ENCODE peak calls at places on chromosomes 4 and X, in eight cellular contexts. D, C, G, B, N, P, Z and U are unnamed samples.

GRCh38 chr4:179804440-179804839 is 2362.2 kb upstream of the AGA start:
- DNase-seq in B (no peak), N (no peak), Z (no peak), D (no peak), G (no peak), C (no peak), P (no peak), U (no peak)

GRCh38 chr4:8534129-8534528 is 46.1 kb upstream of the GPR78 start:
- DNase-seq in G (no peak), N (no peak), P (no peak), C (peak; percentile 90), B (no peak), D (peak; percentile 97), Z (no peak), U (peak; percentile 70)

GRCh38 chrX:150936556-150936955 is 38.1 kb upstream of the CD99L2 start:
- DNase-seq in Z (no peak), G (no peak), P (no peak), N (no peak), C (no peak), D (no peak), B (no peak), U (no peak)

GRCh38 chr4:173722075-173722474 is 192.0 kb upstream of the HAND2 start:
- DNase-seq in Z (no peak), N (no peak), P (no peak), C (no peak), G (no peak), D (no peak), B (no peak), U (no peak)

GRCh38 chr4:998096-998691 is 5.0 kb upstream of the SLC26A1 start:
- DNase-seq in P (no peak), D (no peak), C (no peak), N (no peak), G (no peak), B (no peak), Z (no peak), U (no peak)

GRCh38 chr4:39237179-39237578 is 54.9 kb downstream of the WDR19 start:
- DNase-seq in C (no peak), Z (no peak), D (no peak), N (no peak), G (no peak), B (no peak), P (no peak), U (no peak)

GRCh38 chrX:139112432-139112831 is 400.9 kb upstream of the FGF13 start:
- DNase-seq in N (no peak), C (no peak), D (no peak), P (no peak), G (no peak), B (no peak), Z (no peak), U (no peak)

GRCh38 chr4:1772869-1773538 is 20.1 kb upstream of the FGFR3 start:
- DNase-seq in N (no peak), G (no peak), Z (no peak), D (no peak), B (no peak), C (no peak), P (no peak), U (no peak)

GRCh38 chr4:80197132-80197573 is at the start of gene PRDM8:
- DNase-seq in B (no peak), C (no peak), D (no peak), P (no peak), Z (peak; percentile 81), G (no peak), N (no peak), U (no peak)

GRCh38 chrX:101904996-101905395 is 26.8 kb downstream of the ZMAT1 start:
- DNase-seq in G (no peak), Z (no peak), B (no peak), D (no peak), C (no peak), P (no peak), N (no peak), U (no peak)

GRCh38 chr4:171594293-171594692 is 218.9 kb upstream of the GALNTL6 start:
- DNase-seq in G (no peak), C (no peak), N (no peak), P (no peak), Z (no peak), D (no peak), B (no peak), U (no peak)
- TF ChIP-seq CTCF in G (no peak), C (no peak), N (no peak), P (no peak), Z (no peak), D (no peak), B (no peak), U (no peak)

DNA sequence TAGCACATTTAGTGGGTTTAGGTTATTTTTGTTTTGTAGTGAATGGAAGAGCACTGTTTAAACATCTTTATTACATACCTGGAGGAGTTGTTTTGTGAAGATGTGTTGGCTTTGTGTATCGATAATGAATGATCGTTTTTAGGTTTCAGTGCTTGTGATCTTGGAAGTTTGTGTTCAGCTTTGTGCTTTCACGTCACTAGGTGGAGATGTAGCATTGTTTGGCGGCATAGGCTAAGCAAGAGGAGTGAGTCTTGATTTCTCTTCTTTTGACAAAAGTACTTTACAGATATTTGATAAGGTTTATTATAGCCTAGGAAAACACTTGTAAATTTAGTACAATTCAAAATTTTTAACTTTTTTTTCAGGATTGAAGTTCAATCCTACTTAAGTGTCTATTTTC is 50.4 kb downstream of the PDK3 start:
- DNase-seq in B (no peak), Z (no peak), N (no peak), P (no peak), G (no peak), D (no peak), C (no peak), U (no peak)
- TF ChIP-seq CTCF in B (peak; percentile 61), Z (peak; percentile 33), N (peak; percentile 27), P (no peak), G (no peak), D (peak; percentile 4), C (no peak), U (no peak)

DNA sequence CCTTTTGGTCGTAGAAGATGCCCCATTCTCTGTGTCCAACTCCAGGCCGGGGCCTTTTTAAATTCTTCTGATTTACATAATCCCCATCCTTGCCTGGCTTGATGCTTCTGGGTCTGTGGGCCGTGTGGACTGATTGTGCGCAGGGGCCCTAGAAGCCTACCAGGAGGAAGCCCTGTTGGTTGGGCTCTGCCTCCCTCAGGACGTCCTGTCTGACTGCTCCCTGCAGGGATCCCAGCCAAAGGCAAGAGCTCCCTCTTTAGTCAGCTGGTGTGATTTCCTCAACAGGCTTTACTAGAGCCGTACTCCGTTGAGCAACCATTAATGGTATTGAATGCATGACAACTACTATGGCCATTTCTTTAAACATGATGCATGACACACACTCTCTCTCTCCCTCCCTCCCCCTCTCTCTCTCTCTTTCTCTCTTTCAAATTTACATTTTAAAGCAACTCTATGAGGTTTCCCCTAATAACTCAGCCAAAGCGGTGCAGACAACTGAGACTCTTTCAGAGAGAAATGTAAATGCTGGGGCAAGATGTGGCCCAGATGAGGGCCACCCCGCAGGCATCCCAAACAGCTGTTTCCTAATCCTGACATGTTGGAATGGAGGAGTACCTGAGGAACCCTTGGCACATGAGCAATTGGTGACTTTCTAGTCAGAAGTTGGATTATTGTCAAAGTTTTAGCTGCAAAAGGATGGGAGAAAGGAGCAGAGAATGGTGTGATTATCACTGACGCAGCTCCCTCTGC is 117.3 kb downstream of the DRD5 start:
- DNase-seq in C (no peak), P (no peak), G (peak; percentile 50), N (no peak), D (peak; percentile 60), B (peak; percentile 39), Z (no peak), U (peak; percentile 36)
- TF ChIP-seq CTCF in C (no peak), P (no peak), G (no peak), N (no peak), D (peak; percentile 45), B (peak; percentile 59), Z (no peak), U (peak; percentile 16)

DNA sequence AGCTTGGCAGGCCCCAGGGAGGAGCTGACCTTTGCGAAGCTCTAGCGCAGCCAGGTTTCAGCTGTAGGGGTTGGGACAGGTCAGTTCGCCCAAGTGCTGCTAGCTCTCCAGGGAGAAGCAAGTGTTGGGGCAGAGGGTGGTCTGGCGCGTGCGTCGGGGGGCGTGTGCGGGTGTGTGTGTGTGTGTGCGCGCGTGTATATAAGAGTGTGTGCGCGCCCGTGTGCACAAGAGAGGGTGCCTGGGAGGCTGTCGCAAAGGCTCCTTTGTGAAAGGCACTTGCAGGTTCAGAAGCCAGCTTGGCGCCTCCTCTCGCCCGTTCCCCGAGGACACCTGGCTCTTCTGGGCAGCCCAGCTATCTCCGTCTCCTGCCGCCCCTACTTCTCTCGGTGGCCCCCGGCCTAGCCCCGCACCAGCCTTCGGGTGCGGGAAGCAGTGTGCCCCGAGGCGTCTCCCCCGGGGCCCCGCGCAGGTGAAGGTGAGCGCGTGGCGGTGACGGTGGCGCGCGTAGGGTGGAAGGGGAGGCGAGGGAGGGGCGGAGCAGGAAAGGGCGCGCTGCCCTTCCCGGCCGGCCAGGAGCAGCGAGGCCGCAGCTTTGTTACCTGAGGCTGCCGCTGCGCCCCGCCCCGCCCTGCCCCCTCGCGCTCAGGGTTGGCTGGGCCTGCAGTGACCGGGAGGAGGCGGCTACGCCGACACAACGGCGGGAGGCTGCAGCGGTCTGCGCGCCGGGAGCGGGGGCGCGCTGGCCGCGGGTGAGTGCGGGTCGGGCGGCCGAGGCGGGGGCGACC is at the start of gene FHDC1:
- DNase-seq in P (no peak), C (peak; percentile 84), G (no peak), Z (no peak), B (peak; percentile 33), N (no peak), D (no peak), U (peak; percentile 56)
- TF ChIP-seq CTCF in P (no peak), C (no peak), G (no peak), Z (no peak), B (no peak), N (no peak), D (peak; percentile 18), U (no peak)

DNA sequence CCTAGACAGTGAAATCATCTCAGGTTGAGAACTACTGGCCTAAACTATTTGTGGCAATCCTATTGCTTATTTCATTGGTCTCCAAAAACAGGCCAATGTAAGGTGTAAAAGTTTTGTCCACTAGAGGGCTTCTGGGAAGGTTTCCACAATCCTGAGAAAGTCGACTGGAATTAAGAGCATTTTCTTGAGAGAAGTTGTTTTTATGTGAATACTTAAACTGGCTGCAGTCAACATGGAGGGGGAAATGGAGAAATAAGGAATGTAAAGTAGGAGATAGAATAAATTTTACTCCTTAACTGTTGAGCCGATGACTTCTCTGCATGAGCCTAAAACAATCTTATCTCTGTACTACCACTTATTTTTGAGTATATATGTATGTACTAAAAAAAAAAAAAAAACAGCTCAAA is 11.0 kb upstream of the EIF4E start:
- DNase-seq in B (peak; percentile 8), C (peak; percentile 25), N (peak; percentile 58), Z (peak; percentile 76), P (no peak), D (peak; percentile 66), G (no peak), U (no peak)
- TF ChIP-seq CTCF in B (peak; percentile 85), C (peak; percentile 77), N (peak; percentile 86), Z (peak; percentile 89), P (no peak), D (peak; percentile 60), G (no peak), U (peak; percentile 46)

DNA sequence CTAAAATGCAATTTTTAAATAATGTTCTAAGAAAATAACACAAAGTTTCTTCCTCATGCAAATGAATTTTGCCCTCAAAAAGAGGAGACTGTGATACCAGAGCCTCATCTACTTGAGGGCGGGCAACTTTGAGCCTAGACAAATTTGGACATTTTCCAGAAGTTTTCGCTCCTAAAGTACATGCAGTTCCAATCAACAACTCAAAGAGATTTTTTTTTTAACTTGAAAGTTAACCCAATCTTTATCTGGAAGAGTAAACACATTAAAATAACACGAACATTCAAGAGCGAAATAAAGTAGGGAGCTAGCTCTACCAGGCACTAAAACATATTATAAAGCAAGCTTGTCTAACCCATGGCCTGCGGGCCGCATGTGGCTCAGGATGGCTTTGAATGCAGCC is 29.4 kb upstream of the FBXW7 start:
- DNase-seq in N (no peak), B (no peak), Z (no peak), P (no peak), G (no peak), D (no peak), C (no peak), U (no peak)
- TF ChIP-seq CTCF in N (no peak), B (no peak), Z (no peak), P (no peak), G (no peak), D (no peak), C (no peak), U (no peak)